ENCODE peak calls at places on chromosome 2, in five cellular contexts. One of them, this sample, is unnamed.

GRCh38 chr2:100934504-100935371 is 67.4 kb upstream of the RPL31 start:
- DNase-seq in stimulated activated CD8-positive, alpha-beta memory T cell treated with anti-CD3 and anti-CD28 coated beads, Interleukin-15, amount 100 ng/mL, for 1 hour: no peak
- DNase-seq in MCF 10A: no peak
- DNase-seq in Caki2: no peak
- DNase-seq in posterior vena cava: no peak
- DNase-seq in this sample: no peak

GRCh38 chr2:179106342-179107178 is 56.6 kb upstream of the CCDC141 start:
- DNase-seq in stimulated activated CD8-positive, alpha-beta memory T cell treated with anti-CD3 and anti-CD28 coated beads, Interleukin-15, amount 100 ng/mL, for 1 hour: no peak
- DNase-seq in MCF 10A: peak; percentile 97
- DNase-seq in Caki2: peak; percentile 91
- DNase-seq in posterior vena cava: peak; percentile 74
- DNase-seq in this sample: peak; percentile 63

GRCh38 chr2:96888082-96889011 is 18.5 kb upstream of the SEMA4C start:
- DNase-seq in stimulated activated CD8-positive, alpha-beta memory T cell treated with anti-CD3 and anti-CD28 coated beads, Interleukin-15, amount 100 ng/mL, for 1 hour: no peak
- DNase-seq in MCF 10A: no peak
- DNase-seq in Caki2: no peak
- DNase-seq in posterior vena cava: no peak
- DNase-seq in this sample: no peak

GRCh38 chr2:238005528-238005927 is 38.7 kb downstream of the UBE2F start:
- DNase-seq in stimulated activated CD8-positive, alpha-beta memory T cell treated with anti-CD3 and anti-CD28 coated beads, Interleukin-15, amount 100 ng/mL, for 1 hour: no peak
- DNase-seq in MCF 10A: peak; percentile 60
- DNase-seq in Caki2: no peak
- DNase-seq in posterior vena cava: no peak
- DNase-seq in this sample: no peak

GRCh38 chr2:158463496-158464095 is 6.8 kb downstream of the PKP4 start:
- DNase-seq in stimulated activated CD8-positive, alpha-beta memory T cell treated with anti-CD3 and anti-CD28 coated beads, Interleukin-15, amount 100 ng/mL, for 1 hour: no peak
- DNase-seq in MCF 10A: no peak
- DNase-seq in Caki2: no peak
- DNase-seq in posterior vena cava: no peak
- DNase-seq in this sample: no peak

GRCh38 chr2:27721335-27721734 is 50.2 kb upstream of the MRPL33 start:
- DNase-seq in stimulated activated CD8-positive, alpha-beta memory T cell treated with anti-CD3 and anti-CD28 coated beads, Interleukin-15, amount 100 ng/mL, for 1 hour: no peak
- DNase-seq in MCF 10A: peak; percentile 51
- DNase-seq in Caki2: peak; percentile 83
- DNase-seq in posterior vena cava: no peak
- DNase-seq in this sample: peak; percentile 67

GRCh38 chr2:120079647-120080046 is 66.8 kb downstream of the EPB41L5 start:
- DNase-seq in stimulated activated CD8-positive, alpha-beta memory T cell treated with anti-CD3 and anti-CD28 coated beads, Interleukin-15, amount 100 ng/mL, for 1 hour: no peak
- DNase-seq in MCF 10A: no peak
- DNase-seq in Caki2: no peak
- DNase-seq in posterior vena cava: no peak
- DNase-seq in this sample: no peak

GRCh38 chr2:207385903-207386302 is 143.9 kb upstream of the CREB1 start:
- DNase-seq in stimulated activated CD8-positive, alpha-beta memory T cell treated with anti-CD3 and anti-CD28 coated beads, Interleukin-15, amount 100 ng/mL, for 1 hour: no peak
- DNase-seq in MCF 10A: peak; percentile 27
- DNase-seq in Caki2: no peak
- DNase-seq in posterior vena cava: no peak
- DNase-seq in this sample: no peak

GRCh38 chr2:1502891-1503304 is 89.6 kb downstream of the TPO start:
- DNase-seq in stimulated activated CD8-positive, alpha-beta memory T cell treated with anti-CD3 and anti-CD28 coated beads, Interleukin-15, amount 100 ng/mL, for 1 hour: no peak
- DNase-seq in MCF 10A: no peak
- DNase-seq in Caki2: no peak
- DNase-seq in posterior vena cava: peak; percentile 53
- DNase-seq in this sample: peak; percentile 21

GRCh38 chr2:207184768-207185167 is 19.0 kb upstream of the KLF7 start:
- DNase-seq in stimulated activated CD8-positive, alpha-beta memory T cell treated with anti-CD3 and anti-CD28 coated beads, Interleukin-15, amount 100 ng/mL, for 1 hour: no peak
- DNase-seq in MCF 10A: no peak
- DNase-seq in Caki2: no peak
- DNase-seq in posterior vena cava: no peak
- DNase-seq in this sample: no peak

GRCh38 chr2:174122185-174122584 is 126.1 kb downstream of the OLA1 start:
- DNase-seq in stimulated activated CD8-positive, alpha-beta memory T cell treated with anti-CD3 and anti-CD28 coated beads, Interleukin-15, amount 100 ng/mL, for 1 hour: no peak
- DNase-seq in MCF 10A: no peak
- DNase-seq in Caki2: no peak
- DNase-seq in posterior vena cava: no peak
- DNase-seq in this sample: no peak

GRCh38 chr2:34012728-34013302 is 413.7 kb upstream of the FAM98A start:
- DNase-seq in stimulated activated CD8-positive, alpha-beta memory T cell treated with anti-CD3 and anti-CD28 coated beads, Interleukin-15, amount 100 ng/mL, for 1 hour: no peak
- DNase-seq in MCF 10A: peak; percentile 66
- DNase-seq in Caki2: peak; percentile 48
- DNase-seq in posterior vena cava: peak; percentile 65
- DNase-seq in this sample: peak; percentile 26

GRCh38 chr2:219851801-219852481 is 224.5 kb downstream of the SLC4A3 start:
- DNase-seq in stimulated activated CD8-positive, alpha-beta memory T cell treated with anti-CD3 and anti-CD28 coated beads, Interleukin-15, amount 100 ng/mL, for 1 hour: no peak
- DNase-seq in MCF 10A: peak; percentile 79
- DNase-seq in Caki2: no peak
- DNase-seq in posterior vena cava: no peak
- DNase-seq in this sample: no peak